ENCODE peak calls at places on chromosomes 4 and X, in ten cellular contexts. L, F, T, E, H, Q, W, P, R and C are unnamed samples.

GRCh38 chr4:168942985-168943384 is 67.1 kb downstream of the CBR4 start:
- DNase-seq in E (peak; percentile 17), L (no peak), P (no peak), Q (no peak), R (no peak), H (no peak), T (no peak), F (no peak), W (no peak), C (no peak)

GRCh38 chr4:15653430-15653829 is 1.7 kb downstream of the FBXL5 start:
- DNase-seq in F (peak; percentile 33), R (no peak), W (peak; percentile 39), H (no peak), E (no peak), T (no peak), L (peak; percentile 25), P (no peak), Q (peak; percentile 11), C (no peak)

GRCh38 chrX:134236690-134237362 is at the start of gene CCDC160:
- DNase-seq in R (no peak), W (peak; percentile 39), P (no peak), Q (peak; percentile 20), H (peak; percentile 60), T (no peak), L (peak; percentile 53), F (peak; percentile 25), E (peak; percentile 43), C (peak; percentile 56)

GRCh38 chr4:122783301-122784215 is 43.1 kb upstream of the FGF2 start:
- DNase-seq in F (peak; percentile 81), T (peak; percentile 81), Q (peak; percentile 87), R (no peak), H (no peak), W (peak; percentile 76), P (no peak), E (no peak), L (peak; percentile 91), C (peak; percentile 82)

GRCh38 chr4:186161138-186161537 is 30.2 kb upstream of the CYP4V2 start:
- DNase-seq in R (no peak), L (no peak), H (no peak), P (no peak), F (no peak), T (no peak), E (no peak), Q (no peak), W (no peak), C (no peak)

GRCh38 chrX:123570011-123570590 is 162.8 kb downstream of the THOC2 start:
- DNase-seq in L (no peak), W (no peak), P (no peak), R (no peak), F (no peak), T (no peak), H (no peak), Q (no peak), E (peak; percentile 8), C (no peak)

GRCh38 chrX:97629597-97629985 is 745.9 kb downstream of the RPA4 start:
- DNase-seq in P (no peak), E (no peak), Q (no peak), W (no peak), T (no peak), F (no peak), L (peak; percentile 3), R (no peak), H (no peak), C (no peak)

GRCh38 chrX:150765782-150766350 is 72.7 kb downstream of the MTMR1 start:
- DNase-seq in P (no peak), W (no peak), R (no peak), Q (no peak), F (no peak), T (no peak), L (no peak), H (no peak), E (no peak), C (no peak)

GRCh38 chr4:169100656-169101055 is 90.6 kb upstream of the CBR4 start:
- DNase-seq in L (no peak), P (no peak), T (no peak), Q (no peak), H (no peak), R (no peak), E (peak; percentile 95), F (no peak), W (no peak), C (no peak)

GRCh38 chr4:85489273-85489672 is 14.3 kb downstream of the ARHGAP24 start:
- DNase-seq in Q (no peak), P (no peak), T (no peak), F (no peak), L (peak; percentile 34), W (peak; percentile 77), R (no peak), H (no peak), E (no peak), C (no peak)

GRCh38 chr4:54093609-54094240 is 6.2 kb upstream of the GSX2 start:
- DNase-seq in P (no peak), L (no peak), F (no peak), E (no peak), R (no peak), T (no peak), H (no peak), W (no peak), Q (no peak), C (no peak)

GRCh38 chrX:31449064-31449463 is 377.2 kb upstream of the FTHL17 start:
- DNase-seq in W (no peak), P (no peak), T (no peak), Q (no peak), L (no peak), F (no peak), E (no peak), H (no peak), R (no peak), C (no peak)

GRCh38 chr4:66667249-66667648 is 878.1 kb downstream of the CENPC start:
- DNase-seq in R (no peak), Q (no peak), W (no peak), E (no peak), L (no peak), T (no peak), P (no peak), F (no peak), H (no peak), C (no peak)

GRCh38 chr4:866761-867390 is 40.9 kb upstream of the CPLX1 start:
- DNase-seq in P (no peak), W (no peak), R (no peak), T (no peak), E (no peak), H (no peak), L (no peak), Q (no peak), F (no peak), C (no peak)

GRCh38 chr4:186624951-186625350 is 69.6 kb upstream of the MTNR1A start:
- DNase-seq in F (no peak), W (peak; percentile 71), P (no peak), T (no peak), H (no peak), R (no peak), E (no peak), L (peak; percentile 85), Q (no peak), C (no peak)

GRCh38 chrX:68498508-68499379 is at the start of gene YIPF6:
- DNase-seq in H (peak; percentile 71), L (peak; percentile 85), W (peak; percentile 81), Q (peak; percentile 78), P (peak; percentile 42), E (peak; percentile 86), R (peak; percentile 47), F (peak; percentile 66), T (peak; percentile 93), C (peak; percentile 78)

GRCh38 chrX:76029385-76029784 is 143.5 kb upstream of the PBDC1 start:
- DNase-seq in H (no peak), R (no peak), W (no peak), Q (no peak), T (peak; percentile 75), L (no peak), E (no peak), P (no peak), F (no peak), C (no peak)

GRCh38 chrX:116749943-116750342 is 287.2 kb upstream of the CT83 start:
- DNase-seq in H (no peak), F (no peak), W (no peak), Q (no peak), E (no peak), P (no peak), R (no peak), T (no peak), L (no peak), C (no peak)

GRCh38 chrX:129359269-129359668 is 164.0 kb downstream of the SMARCA1 start:
- DNase-seq in E (peak; percentile 60), R (no peak), L (no peak), F (no peak), H (no peak), P (no peak), W (peak; percentile 11), T (no peak), Q (peak; percentile 8), C (no peak)

GRCh38 chr4:36283912-36284465 is 2.6 kb downstream of the DTHD1 start:
- DNase-seq in T (no peak), Q (no peak), H (no peak), E (no peak), P (no peak), F (no peak), L (no peak), R (no peak), W (no peak), C (no peak)

GRCh38 chrX:13721371-13721770 is 13.0 kb downstream of the TRAPPC2 start:
- DNase-seq in H (no peak), Q (no peak), R (no peak), F (no peak), T (no peak), P (no peak), E (no peak), W (no peak), L (peak; percentile 32), C (no peak)

GRCh38 chr4:151361126-151361525 is 35.7 kb upstream of the SH3D19 start:
- DNase-seq in P (no peak), Q (no peak), W (no peak), H (no peak), R (no peak), T (no peak), F (no peak), E (no peak), L (no peak), C (no peak)

GRCh38 chr4:2712261-2712842 is 43.8 kb downstream of the TNIP2 start:
- DNase-seq in P (no peak), E (peak; percentile 16), H (no peak), R (no peak), W (peak; percentile 20), Q (no peak), F (no peak), T (no peak), L (no peak), C (no peak)

GRCh38 chrX:126770179-126770578 is 49.4 kb upstream of the PRR32 start:
- DNase-seq in Q (peak; percentile 0), P (no peak), H (no peak), L (peak; percentile 0), E (peak; percentile 61), W (no peak), R (no peak), F (peak; percentile 6), T (no peak), C (no peak)

GRCh38 chrX:133909888-133910287 is 75.5 kb downstream of the GPC3 start:
- DNase-seq in P (no peak), L (no peak), Q (no peak), H (no peak), E (no peak), W (no peak), T (no peak), F (no peak), R (no peak), C (no peak)

GRCh38 chr4:95572304-95572991 is 23.7 kb upstream of the UNC5C start:
- DNase-seq in W (peak; percentile 79), Q (peak; percentile 16), P (no peak), L (no peak), R (no peak), T (peak; percentile 84), H (no peak), E (no peak), F (no peak), C (peak; percentile 95)

GRCh38 chr4:42720514-42720913 is 63.6 kb upstream of the ATP8A1 start:
- DNase-seq in T (no peak), R (no peak), F (no peak), W (no peak), E (no peak), H (no peak), P (no peak), L (no peak), Q (no peak), C (no peak)

GRCh38 chr4:148563684-148564083 is 121.5 kb upstream of the NR3C2 start:
- DNase-seq in W (no peak), L (no peak), E (no peak), P (no peak), F (no peak), T (no peak), Q (no peak), R (no peak), H (no peak), C (no peak)